ENCODE peak calls at places on chromosomes 4 and X, in six cellular contexts. Z, T, W, N, R and L are unnamed samples.

GRCh38 chr4:793941-794621 is 31.8 kb downstream of the CPLX1 start:
- DNase-seq in Z (no peak), T (no peak), W (peak; percentile 10), N (no peak), R (no peak), L (no peak)

GRCh38 chr4:73852771-73853170 is 325 bp upstream of the PF4V1 start:
- DNase-seq in Z (peak; percentile 54), T (no peak), W (no peak), N (no peak), R (no peak), L (no peak)

GRCh38 chrX:47218280-47218919 is at the start of gene CDK16:
- DNase-seq in Z (peak; percentile 91), T (peak; percentile 80), W (peak; percentile 42), N (peak; percentile 37), R (peak; percentile 42), L (no peak)

GRCh38 chrX:96979766-96980165 is 96.1 kb downstream of the RPA4 start:
- DNase-seq in Z (no peak), T (no peak), W (no peak), N (no peak), R (no peak), L (no peak)

GRCh38 chr4:38663021-38663800 is 788 bp upstream of the KLF3 start:
- DNase-seq in Z (peak; percentile 85), T (peak; percentile 59), W (peak; percentile 36), N (peak; percentile 29), R (no peak), L (no peak)

GRCh38 chrX:622104-622503 is 8.5 kb upstream of the SHOX start:
- DNase-seq in Z (no peak), T (no peak), W (no peak), N (no peak), R (no peak), L (no peak)

GRCh38 chrX:118495958-118496762 is 545 bp downstream of the DOCK11 start:
- DNase-seq in Z (peak; percentile 10), T (peak; percentile 62), W (no peak), N (peak; percentile 44), R (peak; percentile 7), L (no peak)

GRCh38 chr4:30380404-30380998 is 339.7 kb upstream of the PCDH7 start:
- DNase-seq in Z (peak; percentile 72), T (no peak), W (no peak), N (peak; percentile 4), R (peak; percentile 2), L (no peak)

GRCh38 chrX:7147431-7147977 is at the start of gene STS:
- DNase-seq in Z (peak; percentile 16), T (no peak), W (peak; percentile 14), N (peak; percentile 6), R (peak; percentile 3), L (no peak)